ENCODE peak calls at places on chromosomes 2 and 18, in eight cellular contexts. One of them, this sample, is unnamed.

GRCh38 chr2:73746877-73747208 is 9.7 kb upstream of the TPRKB start:
- DNase-seq in stimulated activated CD4-positive, alpha-beta T cell treated with anti-CD3 and anti-CD28 coated beads, TNF-alpha, amount 100 ng/mL, for 4 hours: no peak
- DNase-seq in non-pigmented ciliary epithelial cell: no peak
- DNase-seq in NCI-H460: no peak
- DNase-seq in iris pigment epithelial cell: no peak
- DNase-seq in Calu3: no peak
- DNase-seq in naive thymus-derived CD8-positive, alpha-beta T cell: no peak
- DNase-seq in neural progenitor cell: no peak
- DNase-seq in this sample: no peak

GRCh38 chr2:160942505-160943125 is 217.6 kb upstream of the TANK start:
- DNase-seq in naive thymus-derived CD8-positive, alpha-beta T cell: no peak
- DNase-seq in iris pigment epithelial cell: peak
- DNase-seq in stimulated activated CD4-positive, alpha-beta T cell treated with anti-CD3 and anti-CD28 coated beads, TNF-alpha, amount 100 ng/mL, for 4 hours: no peak
- DNase-seq in NCI-H460: no peak
- DNase-seq in non-pigmented ciliary epithelial cell: no peak
- DNase-seq in Calu3: no peak
- DNase-seq in neural progenitor cell: no peak
- DNase-seq in this sample: no peak

GRCh38 chr2:105417789-105418475 is 19.1 kb upstream of the FHL2 start:
- DNase-seq in Calu3: no peak
- DNase-seq in neural progenitor cell: no peak
- DNase-seq in naive thymus-derived CD8-positive, alpha-beta T cell: no peak
- DNase-seq in NCI-H460: no peak
- DNase-seq in iris pigment epithelial cell: peak
- DNase-seq in non-pigmented ciliary epithelial cell: no peak
- DNase-seq in stimulated activated CD4-positive, alpha-beta T cell treated with anti-CD3 and anti-CD28 coated beads, TNF-alpha, amount 100 ng/mL, for 4 hours: no peak
- DNase-seq in this sample: peak

GRCh38 chr2:119591523-119591922 is 47.3 kb downstream of the CFAP221 start:
- DNase-seq in NCI-H460: no peak
- DNase-seq in iris pigment epithelial cell: no peak
- DNase-seq in non-pigmented ciliary epithelial cell: no peak
- DNase-seq in stimulated activated CD4-positive, alpha-beta T cell treated with anti-CD3 and anti-CD28 coated beads, TNF-alpha, amount 100 ng/mL, for 4 hours: no peak
- DNase-seq in neural progenitor cell: no peak
- DNase-seq in naive thymus-derived CD8-positive, alpha-beta T cell: no peak
- DNase-seq in Calu3: no peak
- DNase-seq in this sample: no peak

GRCh38 chr2:54697934-54698333 is 25.5 kb upstream of the EML6 start:
- DNase-seq in NCI-H460: no peak
- DNase-seq in non-pigmented ciliary epithelial cell: no peak
- DNase-seq in Calu3: no peak
- DNase-seq in iris pigment epithelial cell: no peak
- DNase-seq in neural progenitor cell: no peak
- DNase-seq in stimulated activated CD4-positive, alpha-beta T cell treated with anti-CD3 and anti-CD28 coated beads, TNF-alpha, amount 100 ng/mL, for 4 hours: no peak
- DNase-seq in naive thymus-derived CD8-positive, alpha-beta T cell: no peak
- DNase-seq in this sample: no peak

GRCh38 chr2:238848941-238849853 is 1.3 kb downstream of the TWIST2 start:
- DNase-seq in naive thymus-derived CD8-positive, alpha-beta T cell: no peak
- DNase-seq in stimulated activated CD4-positive, alpha-beta T cell treated with anti-CD3 and anti-CD28 coated beads, TNF-alpha, amount 100 ng/mL, for 4 hours: no peak
- DNase-seq in neural progenitor cell: peak
- DNase-seq in Calu3: no peak
- DNase-seq in NCI-H460: no peak
- DNase-seq in non-pigmented ciliary epithelial cell: no peak
- DNase-seq in iris pigment epithelial cell: peak
- DNase-seq in this sample: no peak

GRCh38 chr2:191038241-191038725 is 24.3 kb upstream of the STAT1 start:
- DNase-seq in neural progenitor cell: no peak
- DNase-seq in naive thymus-derived CD8-positive, alpha-beta T cell: no peak
- DNase-seq in iris pigment epithelial cell: peak
- DNase-seq in NCI-H460: no peak
- DNase-seq in Calu3: no peak
- DNase-seq in non-pigmented ciliary epithelial cell: no peak
- DNase-seq in stimulated activated CD4-positive, alpha-beta T cell treated with anti-CD3 and anti-CD28 coated beads, TNF-alpha, amount 100 ng/mL, for 4 hours: no peak
- DNase-seq in this sample: no peak

GRCh38 chr18:9348079-9348671 is 13.6 kb downstream of the TWSG1 start:
- DNase-seq in iris pigment epithelial cell: peak
- DNase-seq in non-pigmented ciliary epithelial cell: peak
- DNase-seq in neural progenitor cell: no peak
- DNase-seq in stimulated activated CD4-positive, alpha-beta T cell treated with anti-CD3 and anti-CD28 coated beads, TNF-alpha, amount 100 ng/mL, for 4 hours: no peak
- DNase-seq in Calu3: no peak
- DNase-seq in NCI-H460: no peak
- DNase-seq in naive thymus-derived CD8-positive, alpha-beta T cell: no peak
- DNase-seq in this sample: no peak

GRCh38 chr2:128377071-128377910 is 58.6 kb upstream of the HS6ST1 start:
- DNase-seq in neural progenitor cell: no peak
- DNase-seq in NCI-H460: no peak
- DNase-seq in stimulated activated CD4-positive, alpha-beta T cell treated with anti-CD3 and anti-CD28 coated beads, TNF-alpha, amount 100 ng/mL, for 4 hours: no peak
- DNase-seq in naive thymus-derived CD8-positive, alpha-beta T cell: no peak
- DNase-seq in non-pigmented ciliary epithelial cell: no peak
- DNase-seq in iris pigment epithelial cell: no peak
- DNase-seq in Calu3: no peak
- DNase-seq in this sample: no peak

GRCh38 chr2:74504591-74504990 is 2.9 kb downstream of the PCGF1 start:
- DNase-seq in NCI-H460: no peak
- DNase-seq in Calu3: no peak
- DNase-seq in iris pigment epithelial cell: no peak
- DNase-seq in non-pigmented ciliary epithelial cell: no peak
- DNase-seq in neural progenitor cell: no peak
- DNase-seq in stimulated activated CD4-positive, alpha-beta T cell treated with anti-CD3 and anti-CD28 coated beads, TNF-alpha, amount 100 ng/mL, for 4 hours: no peak
- DNase-seq in naive thymus-derived CD8-positive, alpha-beta T cell: no peak
- DNase-seq in this sample: no peak

GRCh38 chr2:96207073-96207777 is 1.4 kb downstream of the STARD7 start:
- DNase-seq in Calu3: no peak
- DNase-seq in neural progenitor cell: no peak
- DNase-seq in naive thymus-derived CD8-positive, alpha-beta T cell: no peak
- DNase-seq in non-pigmented ciliary epithelial cell: no peak
- DNase-seq in NCI-H460: no peak
- DNase-seq in stimulated activated CD4-positive, alpha-beta T cell treated with anti-CD3 and anti-CD28 coated beads, TNF-alpha, amount 100 ng/mL, for 4 hours: no peak
- DNase-seq in iris pigment epithelial cell: peak
- DNase-seq in this sample: no peak

GRCh38 chr18:26894426-26894825 is 28.9 kb upstream of the AQP4 start:
- DNase-seq in neural progenitor cell: no peak
- DNase-seq in NCI-H460: no peak
- DNase-seq in Calu3: no peak
- DNase-seq in non-pigmented ciliary epithelial cell: no peak
- DNase-seq in stimulated activated CD4-positive, alpha-beta T cell treated with anti-CD3 and anti-CD28 coated beads, TNF-alpha, amount 100 ng/mL, for 4 hours: no peak
- DNase-seq in naive thymus-derived CD8-positive, alpha-beta T cell: no peak
- DNase-seq in iris pigment epithelial cell: no peak
- DNase-seq in this sample: no peak

GRCh38 chr2:120828832-120829632 is 93.4 kb downstream of the GLI2 start:
- DNase-seq in neural progenitor cell: no peak
- DNase-seq in naive thymus-derived CD8-positive, alpha-beta T cell: no peak
- DNase-seq in iris pigment epithelial cell: no peak
- DNase-seq in NCI-H460: no peak
- DNase-seq in non-pigmented ciliary epithelial cell: no peak
- DNase-seq in stimulated activated CD4-positive, alpha-beta T cell treated with anti-CD3 and anti-CD28 coated beads, TNF-alpha, amount 100 ng/mL, for 4 hours: no peak
- DNase-seq in Calu3: no peak
- DNase-seq in this sample: no peak

GRCh38 chr2:191325651-191326365 is 80.6 kb downstream of the MYO1B start:
- DNase-seq in stimulated activated CD4-positive, alpha-beta T cell treated with anti-CD3 and anti-CD28 coated beads, TNF-alpha, amount 100 ng/mL, for 4 hours: no peak
- DNase-seq in naive thymus-derived CD8-positive, alpha-beta T cell: no peak
- DNase-seq in iris pigment epithelial cell: no peak
- DNase-seq in non-pigmented ciliary epithelial cell: no peak
- DNase-seq in Calu3: no peak
- DNase-seq in neural progenitor cell: no peak
- DNase-seq in NCI-H460: no peak
- DNase-seq in this sample: no peak

GRCh38 chr18:39951321-39951720 is 2003.7 kb upstream of the PIK3C3 start:
- DNase-seq in iris pigment epithelial cell: peak
- DNase-seq in naive thymus-derived CD8-positive, alpha-beta T cell: no peak
- DNase-seq in stimulated activated CD4-positive, alpha-beta T cell treated with anti-CD3 and anti-CD28 coated beads, TNF-alpha, amount 100 ng/mL, for 4 hours: no peak
- DNase-seq in non-pigmented ciliary epithelial cell: no peak
- DNase-seq in NCI-H460: no peak
- DNase-seq in neural progenitor cell: no peak
- DNase-seq in Calu3: no peak
- DNase-seq in this sample: no peak

GRCh38 chr2:161418715-161419337 is 2.7 kb downstream of the TBR1 start:
- DNase-seq in neural progenitor cell: peak
- DNase-seq in NCI-H460: no peak
- DNase-seq in non-pigmented ciliary epithelial cell: no peak
- DNase-seq in iris pigment epithelial cell: no peak
- DNase-seq in stimulated activated CD4-positive, alpha-beta T cell treated with anti-CD3 and anti-CD28 coated beads, TNF-alpha, amount 100 ng/mL, for 4 hours: no peak
- DNase-seq in naive thymus-derived CD8-positive, alpha-beta T cell: no peak
- DNase-seq in Calu3: no peak
- DNase-seq in this sample: no peak

GRCh38 chr2:74513605-74514367 is 464 bp upstream of the TLX2 start:
- DNase-seq in Calu3: no peak
- DNase-seq in naive thymus-derived CD8-positive, alpha-beta T cell: no peak
- DNase-seq in stimulated activated CD4-positive, alpha-beta T cell treated with anti-CD3 and anti-CD28 coated beads, TNF-alpha, amount 100 ng/mL, for 4 hours: no peak
- DNase-seq in NCI-H460: no peak
- DNase-seq in non-pigmented ciliary epithelial cell: no peak
- DNase-seq in iris pigment epithelial cell: no peak
- DNase-seq in neural progenitor cell: peak
- DNase-seq in this sample: no peak

GRCh38 chr2:110149330-110150220 is 34.0 kb upstream of the MALL start:
- DNase-seq in naive thymus-derived CD8-positive, alpha-beta T cell: no peak
- DNase-seq in NCI-H460: no peak
- DNase-seq in stimulated activated CD4-positive, alpha-beta T cell treated with anti-CD3 and anti-CD28 coated beads, TNF-alpha, amount 100 ng/mL, for 4 hours: no peak
- DNase-seq in non-pigmented ciliary epithelial cell: peak
- DNase-seq in Calu3: no peak
- DNase-seq in neural progenitor cell: no peak
- DNase-seq in iris pigment epithelial cell: peak
- DNase-seq in this sample: peak

GRCh38 chr2:237540823-237541222 is 25.6 kb upstream of the PRLH start:
- DNase-seq in non-pigmented ciliary epithelial cell: no peak
- DNase-seq in neural progenitor cell: no peak
- DNase-seq in stimulated activated CD4-positive, alpha-beta T cell treated with anti-CD3 and anti-CD28 coated beads, TNF-alpha, amount 100 ng/mL, for 4 hours: no peak
- DNase-seq in iris pigment epithelial cell: peak
- DNase-seq in Calu3: no peak
- DNase-seq in naive thymus-derived CD8-positive, alpha-beta T cell: no peak
- DNase-seq in NCI-H460: peak
- DNase-seq in this sample: no peak

GRCh38 chr2:210309546-210310233 is 5.3 kb downstream of the MYL1 start:
- DNase-seq in NCI-H460: no peak
- DNase-seq in non-pigmented ciliary epithelial cell: no peak
- DNase-seq in neural progenitor cell: no peak
- DNase-seq in naive thymus-derived CD8-positive, alpha-beta T cell: no peak
- DNase-seq in stimulated activated CD4-positive, alpha-beta T cell treated with anti-CD3 and anti-CD28 coated beads, TNF-alpha, amount 100 ng/mL, for 4 hours: no peak
- DNase-seq in iris pigment epithelial cell: no peak
- DNase-seq in Calu3: no peak
- DNase-seq in this sample: no peak

GRCh38 chr2:85766214-85766613 is 12.4 kb downstream of the ATOH8 start:
- DNase-seq in iris pigment epithelial cell: no peak
- DNase-seq in NCI-H460: no peak
- DNase-seq in naive thymus-derived CD8-positive, alpha-beta T cell: no peak
- DNase-seq in neural progenitor cell: no peak
- DNase-seq in stimulated activated CD4-positive, alpha-beta T cell treated with anti-CD3 and anti-CD28 coated beads, TNF-alpha, amount 100 ng/mL, for 4 hours: no peak
- DNase-seq in non-pigmented ciliary epithelial cell: no peak
- DNase-seq in Calu3: no peak
- DNase-seq in this sample: no peak

GRCh38 chr2:40690036-40690435 is 238.1 kb upstream of the SLC8A1 start:
- DNase-seq in neural progenitor cell: no peak
- DNase-seq in naive thymus-derived CD8-positive, alpha-beta T cell: no peak
- DNase-seq in Calu3: no peak
- DNase-seq in non-pigmented ciliary epithelial cell: no peak
- DNase-seq in stimulated activated CD4-positive, alpha-beta T cell treated with anti-CD3 and anti-CD28 coated beads, TNF-alpha, amount 100 ng/mL, for 4 hours: no peak
- DNase-seq in iris pigment epithelial cell: no peak
- DNase-seq in NCI-H460: no peak
- DNase-seq in this sample: no peak

GRCh38 chr2:106983305-106983704 is 97.3 kb upstream of the ST6GAL2 start:
- DNase-seq in non-pigmented ciliary epithelial cell: no peak
- DNase-seq in NCI-H460: no peak
- DNase-seq in neural progenitor cell: no peak
- DNase-seq in Calu3: no peak
- DNase-seq in naive thymus-derived CD8-positive, alpha-beta T cell: no peak
- DNase-seq in stimulated activated CD4-positive, alpha-beta T cell treated with anti-CD3 and anti-CD28 coated beads, TNF-alpha, amount 100 ng/mL, for 4 hours: no peak
- DNase-seq in iris pigment epithelial cell: peak
- DNase-seq in this sample: no peak

GRCh38 chr2:170361359-170361936 is 183.5 kb downstream of the MYO3B start:
- DNase-seq in non-pigmented ciliary epithelial cell: peak
- DNase-seq in Calu3: peak
- DNase-seq in naive thymus-derived CD8-positive, alpha-beta T cell: peak
- DNase-seq in neural progenitor cell: peak
- DNase-seq in iris pigment epithelial cell: peak
- DNase-seq in NCI-H460: peak
- DNase-seq in stimulated activated CD4-positive, alpha-beta T cell treated with anti-CD3 and anti-CD28 coated beads, TNF-alpha, amount 100 ng/mL, for 4 hours: no peak
- DNase-seq in this sample: peak

GRCh38 chr2:203871371-203871983 is 3.9 kb downstream of the CTLA4 start:
- DNase-seq in non-pigmented ciliary epithelial cell: no peak
- DNase-seq in NCI-H460: no peak
- DNase-seq in stimulated activated CD4-positive, alpha-beta T cell treated with anti-CD3 and anti-CD28 coated beads, TNF-alpha, amount 100 ng/mL, for 4 hours: no peak
- DNase-seq in naive thymus-derived CD8-positive, alpha-beta T cell: no peak
- DNase-seq in iris pigment epithelial cell: no peak
- DNase-seq in neural progenitor cell: no peak
- DNase-seq in Calu3: no peak
- DNase-seq in this sample: no peak

GRCh38 chr2:84085562-84085961 is 373.5 kb downstream of the SUCLG1 start:
- DNase-seq in NCI-H460: no peak
- DNase-seq in non-pigmented ciliary epithelial cell: no peak
- DNase-seq in Calu3: no peak
- DNase-seq in iris pigment epithelial cell: no peak
- DNase-seq in stimulated activated CD4-positive, alpha-beta T cell treated with anti-CD3 and anti-CD28 coated beads, TNF-alpha, amount 100 ng/mL, for 4 hours: no peak
- DNase-seq in neural progenitor cell: no peak
- DNase-seq in naive thymus-derived CD8-positive, alpha-beta T cell: no peak
- DNase-seq in this sample: no peak

This sample was measured in COLO829.